ENCODE peak calls at places on chromosome 2, in nine cellular contexts. K is A549, H is breast epithelium, W is stomach, R is prostate gland, J is ovary, D is heart left ventricle, X is body of pancreas, Z is suprapubic skin. I is an unnamed sample.

GRCh38 chr2:95345415-95346235 is 48.5 kb downstream of the KCNIP3 start:
- DNase-seq in K (peak), J (peak), X (peak), R (peak), H (peak), D (peak), W (peak), Z (peak), I (peak)

GRCh38 chr2:221461911-221462310 is 110.2 kb downstream of the EPHA4 start:
- DNase-seq in W (no peak), D (no peak), Z (no peak), H (no peak), J (no peak), K (no peak), R (no peak), X (no peak), I (no peak)

GRCh38 chr2:9053534-9053931 is 50.0 kb upstream of the MBOAT2 start:
- DNase-seq in Z (no peak), D (no peak), H (no peak), R (no peak), W (no peak), J (no peak), K (no peak), X (no peak), I (no peak)

GRCh38 chr2:194383404-194383803 is 1273.6 kb upstream of the SLC39A10 start:
- DNase-seq in W (no peak), X (no peak), K (peak), D (no peak), Z (no peak), H (no peak), R (no peak), J (no peak), I (no peak)

GRCh38 chr2:111042772-111043771 is 77.6 kb upstream of the BCL2L11 start:
- DNase-seq in Z (no peak), H (no peak), W (no peak), J (no peak), X (no peak), D (no peak), K (no peak), R (no peak), I (no peak)

GRCh38 chr2:39068757-39069515 is 51.9 kb downstream of the SOS1 start:
- DNase-seq in K (peak), R (no peak), X (no peak), D (no peak), J (no peak), Z (no peak), H (no peak), W (no peak), I (no peak)

GRCh38 chr2:171855401-171855800 is 38.6 kb downstream of the SLC25A12 start:
- DNase-seq in J (no peak), X (no peak), H (no peak), K (no peak), D (no peak), Z (no peak), W (no peak), R (no peak), I (no peak)

GRCh38 chr2:48205137-48205798 is 299.0 kb upstream of the FBXO11 start:
- DNase-seq in W (no peak), J (no peak), X (no peak), D (no peak), H (no peak), R (no peak), Z (no peak), K (peak), I (no peak)

GRCh38 chr2:240983996-240984498 is 14.4 kb upstream of the SNED1 start:
- DNase-seq in W (no peak), D (no peak), R (no peak), X (peak), J (peak), K (peak), Z (peak), H (no peak), I (peak)

GRCh38 chr2:217723078-217723477 is 279.7 kb downstream of the TNS1 start:
- DNase-seq in R (no peak), X (no peak), H (no peak), J (no peak), Z (no peak), K (no peak), W (no peak), D (no peak), I (no peak)

GRCh38 chr2:42118759-42119569 is 50.2 kb upstream of the EML4 start:
- DNase-seq in J (no peak), D (no peak), R (no peak), H (no peak), W (no peak), K (no peak), X (no peak), Z (no peak), I (no peak)

GRCh38 chr2:169393068-169393590 is 30.8 kb upstream of the LRP2 start:
- DNase-seq in D (no peak), R (no peak), W (no peak), X (no peak), J (no peak), H (peak), Z (no peak), K (no peak), I (no peak)

GRCh38 chr2:196275646-196276352 is 104.4 kb upstream of the STK17B start:
- DNase-seq in R (no peak), W (no peak), K (peak), J (no peak), D (no peak), X (no peak), Z (no peak), H (no peak), I (no peak)

GRCh38 chr2:100250645-100251044 is 71.7 kb downstream of the LONRF2 start:
- DNase-seq in D (no peak), K (no peak), H (no peak), W (no peak), R (no peak), Z (no peak), J (no peak), X (no peak), I (no peak)

GRCh38 chr2:209772316-209772715 is 684 bp downstream of the UNC80 start:
- DNase-seq in J (no peak), X (no peak), H (no peak), D (no peak), W (no peak), K (no peak), R (no peak), Z (no peak), I (no peak)

GRCh38 chr2:233831011-233831721 is 23.2 kb downstream of the HJURP start:
- DNase-seq in J (no peak), D (no peak), K (no peak), W (peak), H (no peak), X (no peak), R (no peak), Z (peak), I (no peak)

GRCh38 chr2:233486778-233487552 is 79.6 kb downstream of the USP40 start:
- DNase-seq in X (no peak), H (no peak), Z (no peak), J (no peak), D (no peak), W (no peak), R (no peak), K (peak), I (no peak)

GRCh38 chr2:2662037-2662846 is 331.2 kb upstream of the MYT1L start:
- DNase-seq in J (no peak), K (no peak), R (peak), Z (no peak), D (peak), W (peak), H (no peak), X (no peak), I (no peak)

GRCh38 chr2:229715895-229716507 is 1.6 kb upstream of the DNER start:
- DNase-seq in Z (no peak), R (no peak), W (no peak), K (peak), H (no peak), X (peak), J (no peak), D (no peak), I (no peak)

GRCh38 chr2:232420463-232421188 is 14.0 kb downstream of the ALPG start:
- DNase-seq in H (no peak), K (peak), Z (no peak), X (peak), J (no peak), W (peak), D (no peak), R (peak), I (no peak)

GRCh38 chr2:27049422-27050280 is 1.8 kb upstream of the AGBL5 start:
- DNase-seq in J (peak), W (no peak), R (peak), K (no peak), H (no peak), Z (peak), D (peak), X (no peak), I (no peak)

GRCh38 chr2:16378031-16378430 is 287.6 kb downstream of the CYRIA start:
- DNase-seq in H (no peak), D (no peak), W (no peak), X (no peak), J (no peak), Z (no peak), R (no peak), K (no peak), I (no peak)

GRCh38 chr2:113283704-113284284 is 5.1 kb upstream of the PAX8 start:
- DNase-seq in X (peak), Z (peak), K (peak), H (peak), W (peak), J (no peak), D (no peak), R (peak), I (peak)

GRCh38 chr2:97760480-97761049 is 47.2 kb downstream of the ZAP70 start:
- DNase-seq in H (no peak), D (no peak), R (no peak), K (no peak), W (peak), J (no peak), Z (no peak), X (no peak), I (no peak)

GRCh38 chr2:148794558-148794957 is 80.5 kb upstream of the KIF5C start:
- DNase-seq in J (no peak), H (no peak), X (no peak), R (no peak), D (no peak), K (no peak), W (no peak), Z (no peak), I (no peak)

GRCh38 chr2:183564726-183565125 is 440.5 kb downstream of the NUP35 start:
- DNase-seq in D (no peak), J (no peak), K (no peak), W (no peak), Z (no peak), R (no peak), H (no peak), X (no peak), I (no peak)

GRCh38 chr2:206379321-206379720 is 64.0 kb upstream of the ADAM23 start:
- DNase-seq in W (no peak), R (no peak), D (no peak), K (no peak), X (no peak), J (no peak), Z (no peak), H (no peak), I (no peak)

GRCh38 chr2:128635361-128635900 is 316.8 kb upstream of the HS6ST1 start:
- DNase-seq in R (no peak), H (no peak), Z (peak), X (no peak), J (no peak), K (no peak), W (peak), D (no peak), I (no peak)

GRCh38 chr2:26978061-26978596 is 7.7 kb downstream of the MAPRE3 start:
- DNase-seq in K (no peak), R (peak), J (no peak), H (no peak), D (peak), W (peak), X (peak), Z (no peak), I (no peak)

GRCh38 chr2:8510519-8510918 is 171.3 kb upstream of the ID2 start:
- DNase-seq in J (no peak), D (peak), R (no peak), W (no peak), Z (peak), K (no peak), H (no peak), X (no peak), I (no peak)

GRCh38 chr2:10873790-10874437 is 37.8 kb upstream of the KCNF1 start:
- DNase-seq in X (no peak), W (no peak), R (no peak), D (peak), J (no peak), K (no peak), Z (no peak), H (no peak), I (no peak)

GRCh38 chr2:234676859-234677450 is 180.1 kb upstream of the ARL4C start:
- DNase-seq in R (no peak), K (no peak), X (no peak), H (no peak), J (no peak), Z (no peak), W (no peak), D (no peak), I (no peak)

GRCh38 chr2:25879133-25879730 is 945 bp upstream of the ASXL2 start:
- DNase-seq in K (peak), H (no peak), J (no peak), D (no peak), Z (no peak), X (no peak), W (no peak), R (no peak), I (no peak)

GRCh38 chr2:215680605-215681598 is 245.0 kb upstream of the FN1 start:
- DNase-seq in Z (no peak), H (peak), R (no peak), D (no peak), X (no peak), W (no peak), K (peak), J (no peak), I (no peak)
- TF ChIP-seq POLR2A in Z (no peak), H (no peak), R (no peak), D (no peak), X (no peak), W (no peak), K (no peak), J (no peak), I (no peak)

DNA sequence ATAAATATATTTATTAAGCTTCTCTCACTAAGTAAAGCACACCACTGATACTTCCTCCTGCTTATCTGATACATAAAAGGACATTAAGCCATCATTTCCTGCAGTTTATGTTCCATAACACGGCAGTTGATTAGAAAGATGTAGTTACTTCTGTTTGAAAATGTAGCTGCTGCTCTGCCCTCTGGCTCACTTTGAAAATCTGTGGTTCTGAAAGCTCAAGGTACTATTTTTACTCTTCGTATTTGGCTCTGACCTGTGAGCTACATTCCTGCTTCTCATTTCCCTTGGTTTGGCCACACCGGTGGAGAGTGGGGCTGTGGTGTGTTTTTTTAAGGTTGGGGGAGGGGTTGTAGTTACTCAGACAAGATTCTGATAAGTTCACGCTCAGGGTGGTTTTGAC is 12.8 kb upstream of the TTN start:
- DNase-seq in J (no peak), D (no peak), W (no peak), X (no peak), R (no peak), H (no peak), Z (no peak), K (no peak), I (no peak)
- H3K27ac ChIP-seq in J (no peak), D (peak), W (no peak), X (no peak), R (no peak), H (no peak), Z (no peak), K (no peak), I (no peak)

DNA sequence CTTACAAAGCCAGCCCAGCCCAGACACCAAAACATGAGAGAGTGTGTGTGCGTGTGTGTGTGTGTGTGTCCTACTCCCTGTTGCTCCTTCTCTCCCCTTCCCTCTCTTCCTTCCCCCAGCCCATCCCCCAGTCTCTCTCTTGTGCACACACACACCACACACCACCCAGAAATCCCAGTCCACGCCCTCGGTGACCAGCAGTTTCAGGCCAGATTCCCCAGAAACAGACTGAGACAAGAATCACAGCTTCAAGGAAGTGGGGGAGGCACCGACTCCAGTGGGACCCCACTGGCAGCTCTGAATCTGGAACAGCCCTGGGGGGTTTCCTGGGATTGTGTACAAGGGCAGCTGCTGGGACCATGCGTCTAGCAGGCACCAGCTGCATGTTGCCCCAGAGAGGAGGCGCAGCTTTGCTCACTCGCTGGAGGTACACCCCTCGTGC is 113.5 kb downstream of the NDUFA10 start:
- DNase-seq in W (peak), R (no peak), X (no peak), H (no peak), Z (no peak), D (no peak), J (no peak), K (no peak), I (no peak)
- TF ChIP-seq POLR2A in W (no peak), R (no peak), X (no peak), H (no peak), Z (no peak), D (no peak), J (no peak), K (no peak), I (no peak)

GRCh38 chr2:33322099-33322498 is 154.3 kb upstream of the RASGRP3 start:
- DNase-seq in J (peak), W (no peak), D (peak), X (peak), Z (no peak), K (no peak), H (no peak), R (no peak), I (no peak)
- H3K27ac ChIP-seq in J (no peak), W (peak), D (peak), X (no peak), Z (no peak), K (no peak), H (no peak), R (no peak), I (no peak)

DNA sequence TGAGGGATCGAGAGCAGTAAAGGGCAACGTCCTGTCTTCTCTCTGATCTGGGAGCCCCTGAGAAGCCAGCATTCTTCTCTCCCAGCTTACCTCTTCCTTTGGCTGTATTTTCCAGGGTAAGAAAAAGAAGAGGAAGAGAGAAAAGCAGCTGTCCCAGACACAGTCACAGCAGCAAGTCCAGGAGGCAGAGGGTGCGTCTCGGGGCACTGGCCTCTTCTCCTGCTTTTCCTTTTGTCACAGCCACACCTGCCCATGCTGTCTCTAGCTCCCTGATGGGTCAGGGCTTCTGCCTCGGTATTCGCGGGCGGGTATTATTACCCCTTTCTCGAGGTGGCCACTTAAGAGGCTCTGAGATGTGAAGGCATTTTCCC is 20.3 kb downstream of the TGOLN2 start:
- DNase-seq in Z (no peak), K (no peak), R (no peak), X (no peak), D (no peak), H (no peak), W (no peak), J (no peak), I (no peak)
- TF ChIP-seq POLR2A in Z (no peak), K (no peak), R (no peak), X (no peak), D (no peak), H (no peak), W (no peak), J (no peak), I (no peak)

I was measured in uterus.